ENCODE peak calls at places on chromosomes 16 and 17, in five cellular contexts. H is prostate gland, C is cardiac muscle cell, X is transverse colon, O is osteoblast. J is an unnamed sample. For H3K36me3, the result is how much of the 10 kb centered on the place peaks cover.

GRCh38 chr17:76335716-76336381 is 17.9 kb downstream of the PRPSAP1 start:
- DNase-seq in H (no peak), O (no peak), X (no peak), C (no peak), J (no peak)

GRCh38 chr16:67146523-67147357 is 4.1 kb downstream of the B3GNT9 start:
- DNase-seq in H (no peak), C (no peak), X (no peak), O (peak), J (no peak)

GRCh38 chr16:66524601-66525164 is 25.2 kb downstream of the TK2 start:
- DNase-seq in O (no peak), H (no peak), X (peak), C (no peak), J (peak)

GRCh38 chr16:70257391-70257790 is 5.7 kb upstream of the EXOSC6 start:
- DNase-seq in O (peak), H (no peak), X (no peak), C (peak), J (no peak)

GRCh38 chr16:22300427-22301071 is 3.3 kb downstream of the POLR3E start:
- DNase-seq in O (peak), X (peak), C (peak), H (peak), J (peak)

GRCh38 chr17:18246880-18247612 is 11.5 kb downstream of the FLII start:
- DNase-seq in C (peak), H (peak), O (peak), X (peak), J (no peak)

GRCh38 chr17:30930495-30930894 is 8.8 kb downstream of the ADAP2 start:
- DNase-seq in O (no peak), X (no peak), H (no peak), C (no peak), J (no peak)

GRCh38 chr17:73874008-73874407 is 229.8 kb upstream of the SDK2 start:
- DNase-seq in C (no peak), X (no peak), O (no peak), H (no peak), J (no peak)

GRCh38 chr17:22435231-22435974 is 743.1 kb downstream of the KCNJ18 start:
- DNase-seq in C (no peak), X (no peak), H (no peak), O (no peak), J (no peak)

GRCh38 chr17:41052594-41052993 is 2.4 kb downstream of the KRTAP2-2 start:
- DNase-seq in H (no peak), C (no peak), O (peak), X (no peak), J (no peak)

GRCh38 chr17:7327056-7327455 is 2.1 kb downstream of the NEURL4 start:
- DNase-seq in H (no peak), C (no peak), O (peak), X (no peak), J (no peak)

GRCh38 chr16:15032547-15033308 is 23.1 kb downstream of the NTAN1 start:
- DNase-seq in C (peak), X (peak), H (no peak), O (no peak), J (no peak)

GRCh38 chr16:15911198-15911597 is 22.8 kb upstream of the CEP20 start:
- DNase-seq in H (no peak), X (no peak), C (no peak), O (no peak), J (no peak)

GRCh38 chr17:76350463-76350862 is 3.3 kb downstream of the PRPSAP1 start:
- DNase-seq in O (no peak), X (no peak), C (no peak), H (no peak), J (no peak)

GRCh38 chr17:66576473-66576872 is 258.4 kb upstream of the CACNG5 start:
- DNase-seq in O (no peak), X (no peak), H (peak), C (no peak), J (no peak)

GRCh38 chr17:48335858-48336500 is 94.0 kb downstream of the SKAP1 start:
- DNase-seq in X (no peak), O (no peak), H (no peak), C (peak), J (peak)

GRCh38 chr17:59643159-59643857 is 23.6 kb downstream of the CLTC start:
- DNase-seq in X (no peak), H (no peak), C (peak), O (peak), J (no peak)

GRCh38 chr17:50201226-50201854 is at the start of gene COL1A1:
- DNase-seq in O (peak), X (peak), C (peak), H (no peak), J (no peak)

GRCh38 chr17:45814622-45815606 is 29.8 kb upstream of the SPPL2C start:
- DNase-seq in H (no peak), C (no peak), X (no peak), O (no peak), J (no peak)

GRCh38 chr17:78374631-78375274 is 3.7 kb upstream of the PGS1 start:
- DNase-seq in H (no peak), C (peak), X (no peak), O (peak), J (no peak)

GRCh38 chr17:45801386-45801785 is 17.3 kb downstream of the CRHR1 start:
- DNase-seq in O (no peak), C (no peak), X (no peak), H (no peak), J (no peak)

GRCh38 chr16:50245417-50246298 is 20.7 kb upstream of the ADCY7 start:
- DNase-seq in H (no peak), C (peak), X (peak), O (peak), J (no peak)

GRCh38 chr17:4583206-4583605 is 1.1 kb upstream of the SMTNL2 start:
- DNase-seq in X (no peak), O (peak), C (no peak), H (no peak), J (no peak)

GRCh38 chr17:51496378-51496777 is 236.0 kb downstream of the UTP18 start:
- DNase-seq in X (no peak), H (no peak), C (no peak), O (peak), J (no peak)

GRCh38 chr17:29661220-29661619 is 38.5 kb upstream of the CORO6 start:
- DNase-seq in X (no peak), H (no peak), O (no peak), C (no peak), J (no peak)

GRCh38 chr17:62968445-62968923 is 2.4 kb downstream of the TANC2 start:
- DNase-seq in H (peak), O (peak), X (peak), C (peak), J (peak)

DNA sequence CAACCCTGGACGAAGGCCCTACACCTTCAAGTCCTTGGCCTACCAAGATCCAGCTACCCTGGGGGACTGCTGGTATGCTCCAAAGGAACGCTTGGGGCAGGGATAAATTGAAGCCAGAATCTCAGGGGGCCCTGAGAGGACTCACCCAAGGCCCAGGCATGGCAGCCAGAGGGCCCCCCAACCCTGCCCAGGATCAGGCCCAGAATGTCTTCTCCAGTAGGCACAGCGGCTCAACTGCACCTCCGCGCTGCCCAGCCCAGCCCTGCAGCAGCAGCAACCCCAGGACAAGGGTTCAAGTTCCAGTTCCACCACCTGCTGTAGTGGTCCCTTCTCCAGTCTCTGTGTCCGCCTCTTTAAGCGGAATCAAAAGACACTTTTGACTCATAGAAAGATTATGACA is 2.2 kb downstream of the TFAP4 start:
- DNase-seq in H (no peak), X (no peak), O (no peak), C (no peak), J (no peak)
- H3K4me3 ChIP-seq in H (no peak), X (peak), O (no peak), C (peak), J (no peak)

DNA sequence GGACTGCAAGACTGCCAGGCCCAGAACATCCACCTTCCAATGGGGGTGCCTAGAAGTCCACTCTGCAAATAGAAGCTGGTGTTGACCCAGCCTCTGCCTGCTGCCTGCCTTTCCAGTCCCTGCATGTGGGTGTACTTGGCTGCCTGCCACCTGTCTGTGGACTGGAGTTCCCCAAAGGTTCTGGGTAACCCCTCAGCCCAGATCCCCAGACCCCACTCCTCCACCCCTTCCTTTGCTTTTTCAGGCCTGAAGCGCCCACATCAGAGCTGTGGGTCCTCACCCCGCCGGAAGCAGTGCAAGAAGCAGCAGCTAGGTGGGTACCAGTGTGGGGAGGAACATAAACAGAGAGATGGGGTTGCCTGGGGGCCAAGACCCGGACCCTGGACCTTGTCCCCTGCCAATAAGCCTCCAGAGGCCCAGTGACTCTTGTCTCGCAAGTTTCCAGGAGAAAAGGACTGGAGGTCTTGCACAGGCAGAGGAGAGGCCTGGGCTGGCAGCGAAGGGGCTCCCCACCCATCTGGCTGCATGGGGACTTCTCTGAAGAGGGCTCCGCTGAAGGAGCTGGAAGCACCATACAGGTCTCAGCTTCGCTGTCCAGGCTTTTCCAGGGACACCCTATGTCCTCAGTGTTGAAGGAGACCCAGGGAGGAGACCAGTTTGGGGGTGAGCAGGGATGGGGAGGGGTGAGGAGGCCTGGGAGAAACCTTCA is 34.3 kb downstream of the NLRC5 start:
- DNase-seq in H (no peak), O (no peak), C (no peak), X (no peak), J (peak)
- H3K36me3 ChIP-seq in H (under half), O (under half), C (under half), X (under half), J (under half)

DNA sequence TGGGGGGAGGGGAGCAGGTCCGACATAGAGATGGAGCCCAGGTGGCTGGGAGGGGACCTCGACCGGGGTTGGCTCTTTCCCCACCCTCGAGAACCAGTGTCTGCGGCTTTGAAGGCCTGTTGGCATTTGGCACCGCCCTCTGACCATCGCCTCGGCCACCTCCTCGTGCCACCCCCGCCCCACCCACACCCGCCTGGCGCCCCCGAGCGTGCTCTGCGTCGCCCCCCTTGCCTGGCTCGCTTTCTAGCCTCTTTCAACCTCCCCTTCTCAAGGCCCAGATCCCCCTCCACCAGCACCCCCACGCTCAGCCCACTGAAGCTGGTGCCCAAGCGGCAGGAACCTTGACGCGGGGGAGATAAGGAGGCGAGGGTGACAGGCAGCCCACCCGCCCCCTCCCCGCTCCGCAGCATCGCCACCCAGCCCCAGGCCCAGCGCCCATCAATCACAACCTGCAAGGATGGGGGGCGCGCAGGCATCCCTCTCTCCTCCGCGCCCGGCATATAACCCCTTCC is 593 bp downstream of the CACNB1 start:
- DNase-seq in H (no peak), X (peak), O (peak), C (no peak), J (no peak)
- H3K27ac ChIP-seq in H (peak), X (peak), O (no peak), C (no peak), J (peak)

DNA sequence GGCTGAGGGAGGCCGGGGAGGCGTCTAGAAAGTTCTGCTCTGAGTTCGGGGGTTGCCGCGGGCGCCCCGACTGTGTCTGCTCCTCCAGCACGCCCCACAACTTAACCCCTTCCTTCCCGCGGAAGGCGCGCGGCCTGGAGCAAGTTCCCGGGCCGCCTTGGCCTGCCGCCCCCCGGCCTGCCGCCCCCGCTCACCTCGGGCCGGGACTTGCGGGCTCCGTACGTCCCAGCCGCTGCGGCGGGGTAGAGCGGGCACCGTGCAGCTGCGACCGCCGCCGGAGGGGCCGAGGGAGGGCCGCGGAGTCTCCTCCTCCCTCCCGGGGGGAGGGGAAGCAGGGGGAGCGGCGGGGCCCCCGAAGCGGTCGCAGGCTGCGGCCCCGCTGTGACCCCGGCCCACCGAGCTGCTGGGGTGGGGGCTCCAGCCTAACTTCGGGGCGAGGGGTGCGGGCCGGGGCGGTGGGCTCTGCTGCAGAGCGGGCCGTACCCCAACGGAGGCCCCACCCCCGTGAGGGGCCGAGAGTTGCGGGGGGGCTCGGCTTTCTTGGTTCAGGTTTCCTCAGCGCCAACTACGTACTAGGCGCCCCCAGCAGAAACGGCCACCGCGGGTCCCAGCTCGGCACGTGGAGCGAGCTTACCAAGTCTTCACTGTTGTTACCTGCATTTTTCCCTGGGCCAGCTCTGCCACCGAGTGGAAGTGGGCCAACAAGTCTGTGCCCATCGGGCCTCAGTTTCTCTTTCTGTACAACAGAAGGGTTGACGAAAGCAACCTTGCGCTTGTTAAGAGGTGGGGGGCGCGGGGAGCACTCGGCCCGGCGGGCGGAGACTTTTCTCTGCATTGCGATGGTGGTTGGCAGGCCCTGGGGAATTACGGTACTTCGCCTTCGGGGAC is at the start of gene CCDC102A:
- DNase-seq in X (no peak), C (peak), O (peak), H (no peak), J (peak)
- H3K4me3 ChIP-seq in X (peak), C (peak), O (peak), H (peak), J (peak)

J was measured in CD8-positive, alpha-beta memory T cell.